ENCODE peak calls at places on chromosomes 3 and 15, in seven cellular contexts. F is foreskin melanocyte; H is AG08396; G is CD8-positive, alpha-beta T cell; V is epithelial cell of esophagus; M is HuH-7.5; P is cardiac fibroblast. K is an unnamed sample.

GRCh38 chr15:59687831-59688230 is 1.3 kb downstream of the BNIP2 start:
- DNase-seq in F (peak; percentile 37), P (peak; percentile 56), M (no peak), H (peak; percentile 9), V (peak; percentile 30), G (no peak), K (no peak)

GRCh38 chr3:154244644-154245043 is 79.6 kb downstream of the DHX36 start:
- DNase-seq in P (peak; percentile 73), V (peak; percentile 56), F (no peak), H (no peak), M (no peak), G (no peak), K (no peak)

GRCh38 chr3:187318819-187319616 is 27.5 kb upstream of the MASP1 start:
- DNase-seq in H (peak; percentile 49), G (peak; percentile 20), V (peak; percentile 56), M (peak; percentile 8), P (peak; percentile 79), F (peak; percentile 54), K (no peak)

GRCh38 chr15:85891470-85891869 is 96.7 kb upstream of the KLHL25 start:
- DNase-seq in V (no peak), G (no peak), M (no peak), F (no peak), P (no peak), H (no peak), K (no peak)

GRCh38 chr15:85377986-85378385 is 2.4 kb upstream of the AKAP13 start:
- DNase-seq in G (no peak), P (no peak), H (no peak), M (no peak), V (no peak), F (no peak), K (no peak)

GRCh38 chr3:127929818-127930217 is 14.8 kb downstream of the KBTBD12 start:
- DNase-seq in G (no peak), V (peak; percentile 15), H (no peak), M (no peak), P (no peak), F (no peak), K (no peak)

GRCh38 chr3:194240766-194241165 is 104.8 kb downstream of the HES1 start:
- DNase-seq in M (no peak), V (no peak), H (no peak), P (no peak), F (no peak), G (no peak), K (no peak)

GRCh38 chr15:73386238-73386637 is 17.5 kb upstream of the HCN4 start:
- DNase-seq in P (no peak), H (no peak), V (no peak), G (no peak), M (no peak), F (no peak), K (no peak)

GRCh38 chr3:177282028-177282655 is 84.9 kb upstream of the TBL1XR1 start:
- DNase-seq in F (no peak), H (no peak), V (no peak), P (no peak), G (no peak), M (no peak), K (no peak)

GRCh38 chr3:182139627-182140357 is 428.1 kb downstream of the SOX2 start:
- DNase-seq in G (no peak), V (no peak), M (no peak), H (no peak), P (no peak), F (no peak), K (no peak)

GRCh38 chr3:18556503-18556902 is 131.4 kb upstream of the SATB1 start:
- DNase-seq in M (no peak), F (no peak), H (no peak), G (peak; percentile 15), V (peak; percentile 7), P (peak; percentile 1), K (no peak)

GRCh38 chr3:27219127-27219860 is 149.9 kb downstream of the NEK10 start:
- DNase-seq in H (no peak), F (no peak), P (no peak), V (peak; percentile 53), M (no peak), G (no peak), K (no peak)

GRCh38 chr3:157532529-157533297 is 29.5 kb upstream of the VEPH1 start:
- DNase-seq in F (peak; percentile 74), G (no peak), M (peak; percentile 31), V (peak; percentile 73), P (peak; percentile 95), H (peak; percentile 72), K (no peak)

GRCh38 chr3:134922866-134923265 is 127.8 kb downstream of the EPHB1 start:
- DNase-seq in M (no peak), P (no peak), V (no peak), F (no peak), H (no peak), G (no peak), K (no peak)

GRCh38 chr3:184531580-184532290 is 29.9 kb upstream of the EPHB3 start:
- DNase-seq in H (no peak), G (no peak), V (no peak), P (peak; percentile 11), F (no peak), M (no peak), K (no peak)

GRCh38 chr3:119662604-119663377 is 2.4 kb upstream of the POPDC2 start:
- DNase-seq in H (no peak), G (no peak), P (peak; percentile 53), F (no peak), V (no peak), M (no peak), K (no peak)

GRCh38 chr3:115580566-115580965 is 42.7 kb upstream of the GAP43 start:
- DNase-seq in M (no peak), V (no peak), F (peak; percentile 56), P (no peak), H (no peak), G (no peak), K (no peak)

GRCh38 chr15:77855871-77856270 is 221.6 kb downstream of the TBC1D2B start:
- DNase-seq in G (no peak), V (no peak), M (no peak), H (no peak), F (no peak), P (no peak), K (no peak)

GRCh38 chr3:49567406-49567805 is 13.1 kb downstream of the BSN start:
- DNase-seq in M (no peak), F (no peak), G (no peak), V (peak; percentile 66), P (no peak), H (no peak), K (no peak)